ENCODE peak calls at places on chromosomes 13 and 19, in ten cellular contexts. S is lower leg skin, U is stomach, M is ovary, J is uterus, N is upper lobe of left lung, A is esophagus muscularis mucosa, L is HCT116, Q is heart left ventricle, P is testis. K is an unnamed sample.

GRCh38 chr19:2841858-2842574 is 741 bp downstream of the ZNF555 start:
- DNase-seq in S (no peak), U (no peak), M (peak), J (no peak), N (peak), A (no peak), L (no peak), Q (no peak), P (no peak), K (no peak)

GRCh38 chr19:4568884-4569283 is 9.4 kb upstream of the SEMA6B start:
- DNase-seq in S (no peak), U (no peak), M (no peak), J (no peak), N (no peak), A (no peak), L (no peak), Q (no peak), P (no peak), K (no peak)

GRCh38 chr19:3554254-3555083 is 2.9 kb downstream of the MFSD12 start:
- DNase-seq in S (no peak), U (no peak), M (no peak), J (no peak), N (no peak), A (no peak), L (no peak), Q (no peak), P (no peak), K (no peak)

GRCh38 chr19:41352609-41353465 is 885 bp downstream of the TGFB1 start:
- DNase-seq in S (peak), U (peak), M (peak), J (peak), N (peak), A (peak), L (no peak), Q (peak), P (peak), K (peak)

GRCh38 chr13:23645851-23646250 is 75.6 kb downstream of the TNFRSF19 start:
- DNase-seq in S (no peak), U (no peak), M (no peak), J (no peak), N (no peak), A (no peak), L (no peak), Q (no peak), P (no peak), K (no peak)

GRCh38 chr13:74204606-74205312 is 70.6 kb upstream of the KLF12 start:
- DNase-seq in S (no peak), U (no peak), M (no peak), J (no peak), N (no peak), A (no peak), L (no peak), Q (no peak), P (no peak), K (no peak)

GRCh38 chr19:56117376-56117884 is 3.7 kb downstream of the ZNF787 start:
- DNase-seq in S (no peak), U (peak), M (no peak), J (no peak), N (no peak), A (no peak), L (no peak), Q (no peak), P (no peak), K (no peak)

GRCh38 chr19:29858000-29858596 is 46.3 kb downstream of the CCNE1 start:
- DNase-seq in S (no peak), U (peak), M (no peak), J (no peak), N (peak), A (no peak), L (no peak), Q (no peak), P (no peak), K (no peak)

GRCh38 chr13:109254271-109254670 is 532.1 kb downstream of the IRS2 start:
- DNase-seq in S (no peak), U (no peak), M (no peak), J (no peak), N (no peak), A (no peak), L (no peak), Q (no peak), P (no peak), K (no peak)

GRCh38 chr13:42333613-42334328 is 61.8 kb downstream of the AKAP11 start:
- DNase-seq in S (no peak), U (no peak), M (no peak), J (no peak), N (peak), A (no peak), L (no peak), Q (no peak), P (peak), K (no peak)

GRCh38 chr19:1026189-1027019 is at the start of gene CNN2:
- DNase-seq in S (peak), U (peak), M (peak), J (peak), N (peak), A (no peak), L (no peak), Q (peak), P (peak), K (peak)

GRCh38 chr13:67076378-67076777 is 153.8 kb downstream of the PCDH9 start:
- DNase-seq in S (no peak), U (no peak), M (no peak), J (no peak), N (no peak), A (no peak), L (no peak), Q (no peak), P (no peak), K (no peak)

GRCh38 chr19:49231389-49231788 is 73.8 kb downstream of the TRPM4 start:
- DNase-seq in S (no peak), U (no peak), M (no peak), J (no peak), N (no peak), A (no peak), L (no peak), Q (no peak), P (no peak), K (peak)

GRCh38 chr13:74556002-74556551 is 421.9 kb upstream of the KLF12 start:
- DNase-seq in S (no peak), U (no peak), M (no peak), J (no peak), N (no peak), A (no peak), L (no peak), Q (no peak), P (no peak), K (no peak)

GRCh38 chr13:76903544-76904162 is 17.4 kb upstream of the KCTD12 start:
- DNase-seq in S (peak), U (peak), M (peak), J (peak), N (no peak), A (no peak), L (peak), Q (peak), P (peak), K (peak)

GRCh38 chr13:79423801-79424642 is 18.0 kb upstream of the RBM26 start:
- DNase-seq in S (no peak), U (no peak), M (no peak), J (no peak), N (no peak), A (no peak), L (peak), Q (no peak), P (no peak), K (no peak)

GRCh38 chr13:38391341-38391740 is 41.7 kb downstream of the UFM1 start:
- DNase-seq in S (no peak), U (no peak), M (no peak), J (no peak), N (no peak), A (no peak), L (no peak), Q (no peak), P (no peak), K (no peak)

GRCh38 chr13:93535256-93535655 is 308.6 kb downstream of the GPC6 start:
- DNase-seq in S (no peak), U (no peak), M (no peak), J (no peak), N (no peak), A (no peak), L (no peak), Q (no peak), P (no peak), K (no peak)

GRCh38 chr13:19618925-19619324 is 14.5 kb upstream of the MPHOSPH8 start:
- DNase-seq in S (no peak), U (no peak), M (no peak), J (no peak), N (no peak), A (no peak), L (peak), Q (no peak), P (no peak), K (peak)

GRCh38 chr13:23984541-23984940 is 87.2 kb upstream of the C1QTNF9B start:
- DNase-seq in S (no peak), U (peak), M (no peak), J (peak), N (no peak), A (peak), L (no peak), Q (no peak), P (no peak), K (no peak)

GRCh38 chr13:68078874-68079273 is 848.7 kb upstream of the PCDH9 start:
- DNase-seq in S (no peak), U (no peak), M (no peak), J (no peak), N (no peak), A (no peak), L (no peak), Q (no peak), P (no peak), K (no peak)

GRCh38 chr19:5624154-5624663 is 1.3 kb downstream of the SAFB start:
- DNase-seq in S (peak), U (peak), M (peak), J (peak), N (no peak), A (no peak), L (no peak), Q (peak), P (peak), K (no peak)

GRCh38 chr13:98937911-98938381 is 39.9 kb downstream of the DOCK9 start:
- DNase-seq in S (no peak), U (no peak), M (no peak), J (no peak), N (no peak), A (peak), L (no peak), Q (no peak), P (no peak), K (no peak)

GRCh38 chr19:2962018-2962670 is 15.2 kb upstream of the TLE6 start:
- DNase-seq in S (no peak), U (peak), M (no peak), J (peak), N (no peak), A (peak), L (peak), Q (no peak), P (peak), K (peak)

GRCh38 chr19:39408392-39409206 is 2.0 kb downstream of the ZFP36 start:
- DNase-seq in S (no peak), U (no peak), M (peak), J (peak), N (peak), A (no peak), L (peak), Q (no peak), P (no peak), K (no peak)

GRCh38 chr19:34578173-34578572 is 96.6 kb downstream of the WTIP start:
- DNase-seq in S (peak), U (no peak), M (no peak), J (no peak), N (no peak), A (peak), L (no peak), Q (no peak), P (no peak), K (no peak)

GRCh38 chr13:30376426-30377311 is 45.6 kb upstream of the UBE2L5 start:
- DNase-seq in S (peak), U (peak), M (no peak), J (no peak), N (no peak), A (no peak), L (no peak), Q (no peak), P (no peak), K (peak)
- TF ChIP-seq POLR2A in S (no peak), U (no peak), M (no peak), J (no peak), N (no peak), A (no peak), L (no peak), Q (no peak), P (no peak), K (no peak)

GRCh38 chr19:19443902-19444693 is 38.6 kb downstream of the GATAD2A start:
- DNase-seq in S (no peak), U (no peak), M (no peak), J (no peak), N (no peak), A (no peak), L (no peak), Q (no peak), P (no peak), K (no peak)

GRCh38 chr19:19436137-19436691 is 30.7 kb downstream of the GATAD2A start:
- DNase-seq in S (no peak), U (no peak), M (no peak), J (no peak), N (no peak), A (no peak), L (no peak), Q (no peak), P (no peak), K (no peak)

GRCh38 chr19:19443283-19443682 is 37.8 kb downstream of the GATAD2A start:
- DNase-seq in S (no peak), U (no peak), M (no peak), J (no peak), N (no peak), A (no peak), L (no peak), Q (no peak), P (no peak), K (no peak)

GRCh38 chr19:19434483-19435045 is 29.1 kb downstream of the GATAD2A start:
- DNase-seq in S (no peak), U (no peak), M (peak), J (peak), N (no peak), A (no peak), L (no peak), Q (peak), P (peak), K (no peak)

DNA sequence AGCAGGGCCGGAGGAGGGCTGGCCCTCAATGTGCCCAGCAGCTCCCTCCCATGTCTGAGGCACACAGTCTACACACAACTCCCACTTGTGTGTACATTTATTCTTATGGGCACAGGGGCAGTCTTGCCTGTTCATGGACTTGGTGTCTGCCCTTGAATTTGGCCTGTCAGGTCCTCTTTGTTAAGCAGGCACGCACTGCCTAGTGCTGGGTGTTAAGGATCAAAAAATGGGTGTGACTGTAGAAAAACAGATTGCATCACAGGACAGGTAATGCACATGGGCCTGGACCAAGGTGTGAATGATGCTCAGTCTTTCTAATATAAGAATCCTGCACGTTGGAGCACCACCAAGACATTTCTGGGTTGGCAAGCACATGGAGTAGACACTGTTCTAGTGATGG is 33.6 kb downstream of the GATAD2A start:
- DNase-seq in S (no peak), U (no peak), M (no peak), J (no peak), N (no peak), A (no peak), L (no peak), Q (no peak), P (no peak), K (no peak)
- TF ChIP-seq POLR2A in S (no peak), U (no peak), M (no peak), J (no peak), N (no peak), A (no peak), L (no peak), Q (no peak), P (no peak), K (no peak)

GRCh38 chr13:102591988-102592781 is 4.6 kb upstream of the TPP2 start:
- DNase-seq in S (peak), U (peak), M (peak), J (peak), N (peak), A (peak), L (peak), Q (peak), P (peak), K (peak)
- TF ChIP-seq POLR2A in S (no peak), U (no peak), M (no peak), J (no peak), N (no peak), A (no peak), L (no peak), Q (no peak), P (no peak), K (peak)

GRCh38 chr19:44499962-44500949 is at the start of gene ZNF180:
- DNase-seq in S (peak), U (peak), M (peak), J (peak), N (peak), A (peak), L (peak), Q (peak), P (peak), K (peak)
- TF ChIP-seq POLR2A in S (no peak), U (no peak), M (peak), J (peak), N (no peak), A (peak), L (peak), Q (no peak), P (no peak), K (peak)

GRCh38 chr19:16585808-16586476 is 13.7 kb upstream of the SLC35E1 start:
- DNase-seq in S (no peak), U (no peak), M (no peak), J (no peak), N (no peak), A (no peak), L (no peak), Q (no peak), P (no peak), K (no peak)
- TF ChIP-seq POLR2A in S (no peak), U (no peak), M (no peak), J (no peak), N (no peak), A (no peak), L (no peak), Q (no peak), P (no peak), K (peak)

DNA sequence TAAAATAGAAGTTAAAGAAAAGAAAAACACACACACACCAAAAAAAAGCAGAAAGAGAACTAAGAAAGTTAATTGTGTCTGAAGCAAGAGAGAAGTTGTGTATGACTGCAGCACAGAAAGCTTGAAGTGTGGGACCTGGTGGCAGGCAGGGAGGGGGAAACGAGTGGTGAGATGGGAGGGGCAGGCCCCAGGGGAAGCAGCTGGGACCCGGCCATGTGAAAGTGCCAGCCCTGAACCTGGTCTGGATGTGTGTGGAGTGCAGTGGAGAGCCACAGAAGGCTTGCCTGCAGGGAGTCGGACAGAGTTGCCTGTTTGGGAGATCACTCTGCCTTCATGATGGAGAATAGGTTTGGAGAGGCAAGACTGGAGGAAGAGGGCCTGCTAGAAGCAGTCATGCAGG is 199.0 kb downstream of the GGACT start:
- DNase-seq in S (no peak), U (no peak), M (no peak), J (no peak), N (no peak), A (no peak), L (no peak), Q (no peak), P (no peak), K (no peak)
- TF ChIP-seq POLR2A in S (no peak), U (no peak), M (no peak), J (no peak), N (no peak), A (no peak), L (no peak), Q (no peak), P (no peak), K (no peak)

GRCh38 chr19:12550951-12551832 is at the start of gene ZNF564:
- DNase-seq in S (peak), U (peak), M (peak), J (peak), N (peak), A (peak), L (peak), Q (peak), P (peak), K (peak)
- TF ChIP-seq POLR2A in S (no peak), U (no peak), M (peak), J (peak), N (no peak), A (no peak), L (peak), Q (no peak), P (no peak), K (peak)